ENCODE peak calls at places on chromosomes 16 and 17, in four cellular contexts. N is omental fat pad, L is mucosa of descending colon, F is GF-D8. J is an unnamed sample.

GRCh38 chr16:87951550-87952538 is 610 bp downstream of the BANP start:
- DNase-seq in N (no peak), L (peak), F (no peak), J (peak)

GRCh38 chr17:81832608-81833159 is 407 bp downstream of the MCRIP1 start:
- DNase-seq in N (no peak), L (no peak), F (no peak), J (no peak)

GRCh38 chr16:28009586-28010373 is 53.7 kb downstream of the GSG1L start:
- DNase-seq in N (no peak), L (no peak), F (no peak), J (no peak)

GRCh38 chr17:30254150-30254549 is 18.7 kb upstream of the SLC6A4 start:
- DNase-seq in N (no peak), L (no peak), F (no peak), J (no peak)

GRCh38 chr17:47898246-47898645 is 2.2 kb downstream of the SP2 start:
- DNase-seq in N (no peak), L (no peak), F (peak), J (peak)

GRCh38 chr17:77693301-77693700 is 265.2 kb upstream of the TNRC6C start:
- DNase-seq in N (no peak), L (no peak), F (no peak), J (no peak)

GRCh38 chr16:73231969-73232554 is 184.1 kb upstream of the ZFHX3 start:
- DNase-seq in N (no peak), L (no peak), F (no peak), J (no peak)

GRCh38 chr16:67163164-67163902 is 1.2 kb upstream of the HSF4 start:
- DNase-seq in N (no peak), L (peak), F (no peak), J (no peak)

GRCh38 chr17:40322417-40323315 is 13.7 kb downstream of the RARA start:
- DNase-seq in N (no peak), L (peak), F (peak), J (peak)

GRCh38 chr17:54948380-54948779 is 20.1 kb downstream of the COX11 start:
- DNase-seq in N (no peak), L (no peak), F (no peak), J (peak)

GRCh38 chr17:46061435-46061834 is 62.4 kb downstream of the STH start:
- DNase-seq in N (no peak), L (no peak), F (no peak), J (peak)

GRCh38 chr16:4290236-4290830 is 17.5 kb upstream of the TFAP4 start:
- DNase-seq in N (no peak), L (no peak), F (no peak), J (no peak)

GRCh38 chr17:29620271-29620670 is 2.4 kb downstream of the CORO6 start:
- DNase-seq in N (no peak), L (no peak), F (no peak), J (no peak)

GRCh38 chr17:79739148-79740062 is 8.7 kb downstream of the ENPP7 start:
- DNase-seq in N (no peak), L (no peak), F (no peak), J (no peak)

GRCh38 chr16:4474192-4474961 is at the start of gene NMRAL1:
- DNase-seq in N (peak), L (peak), F (peak), J (peak)

GRCh38 chr16:1245452-1246005 is 5.0 kb downstream of the TPSAB1 start:
- DNase-seq in N (no peak), L (no peak), F (no peak), J (no peak)

GRCh38 chr17:46036491-46036890 is 37.4 kb downstream of the STH start:
- DNase-seq in N (no peak), L (no peak), F (no peak), J (no peak)

GRCh38 chr16:67394271-67395104 is 1.2 kb upstream of the TPPP3 start:
- DNase-seq in N (no peak), L (peak), F (no peak), J (peak)

GRCh38 chr17:63652106-63652505 is 29.9 kb downstream of the MAP3K3 start:
- DNase-seq in N (no peak), L (no peak), F (no peak), J (no peak)

GRCh38 chr16:58679763-58680162 is 4.8 kb downstream of the SLC38A7 start:
- DNase-seq in N (no peak), L (no peak), F (no peak), J (no peak)

GRCh38 chr16:72475688-72476087 is 303.7 kb upstream of the PMFBP1 start:
- DNase-seq in N (no peak), L (no peak), F (no peak), J (no peak)

GRCh38 chr16:10622036-10622921 is 41.9 kb upstream of the EMP2 start:
- DNase-seq in N (no peak), L (no peak), F (no peak), J (no peak)

GRCh38 chr17:82242977-82243647 is 14.3 kb downstream of the SLC16A3 start:
- DNase-seq in N (peak), L (peak), F (no peak), J (no peak)

GRCh38 chr17:15929941-15930340 is 15.0 kb upstream of the ADORA2B start:
- DNase-seq in N (no peak), L (no peak), F (no peak), J (no peak)

GRCh38 chr16:3158498-3159314 is 23.9 kb downstream of the ZNF213 start:
- DNase-seq in N (peak), L (peak), F (peak), J (peak)

GRCh38 chr16:24132797-24133155 is 123.4 kb upstream of the CACNG3 start:
- DNase-seq in N (no peak), L (no peak), F (no peak), J (no peak)

GRCh38 chr16:73527191-73527590 is 479.3 kb upstream of the ZFHX3 start:
- DNase-seq in N (no peak), L (no peak), F (peak), J (no peak)

GRCh38 chr17:17236295-17237025 is 508 bp downstream of the FLCN start:
- DNase-seq in N (no peak), L (no peak), F (no peak), J (no peak)

GRCh38 chr17:80926601-80927250 is 64.9 kb upstream of the CHMP6 start:
- DNase-seq in N (no peak), L (no peak), F (no peak), J (no peak)